ENCODE peak calls at places on chromosomes 7 and 10, in ten cellular contexts. X, T, Z, H, V, Q, R, F, M and L are unnamed samples. For H3K4me1, the result is how much of the 10 kb centered on the place peaks cover.

GRCh38 chr10:86263907-86264306 is 102.7 kb downstream of the GRID1 start:
- DNase-seq in X (peak), T (no peak), Z (no peak), H (no peak), V (no peak), Q (no peak), R (no peak), F (no peak), M (peak), L (no peak)

GRCh38 chr7:152313217-152313616 is 122.6 kb downstream of the KMT2C start:
- DNase-seq in X (no peak), T (no peak), Z (no peak), H (no peak), V (no peak), Q (no peak), R (no peak), F (no peak), M (no peak), L (no peak)

GRCh38 chr10:132301371-132302330 is 6.1 kb downstream of the STK32C start:
- DNase-seq in X (no peak), T (no peak), Z (no peak), H (no peak), V (no peak), Q (no peak), R (no peak), F (no peak), M (peak), L (peak)

GRCh38 chr7:92550194-92550593 is 21.6 kb downstream of the RBM48 start:
- DNase-seq in X (no peak), T (no peak), Z (no peak), H (no peak), V (no peak), Q (no peak), R (no peak), F (no peak), M (no peak), L (no peak)

GRCh38 chr7:82975811-82976468 is 186.7 kb downstream of the PCLO start:
- DNase-seq in X (no peak), T (no peak), Z (no peak), H (peak), V (no peak), Q (no peak), R (no peak), F (no peak), M (no peak), L (no peak)

GRCh38 chr7:134618756-134619530 is 27.7 kb upstream of the BPGM start:
- DNase-seq in X (no peak), T (no peak), Z (no peak), H (peak), V (no peak), Q (no peak), R (no peak), F (no peak), M (no peak), L (no peak)

GRCh38 chr7:2953099-2953498 is 90.6 kb downstream of the CARD11 start:
- DNase-seq in X (no peak), T (no peak), Z (no peak), H (peak), V (no peak), Q (no peak), R (no peak), F (no peak), M (peak), L (no peak)

GRCh38 chr10:131849591-131850489 is 51.0 kb upstream of the PPP2R2D start:
- DNase-seq in X (peak), T (no peak), Z (peak), H (no peak), V (no peak), Q (no peak), R (no peak), F (no peak), M (peak), L (peak)

GRCh38 chr7:12814107-12814506 is 126.7 kb downstream of the ARL4A start:
- DNase-seq in X (no peak), T (no peak), Z (no peak), H (peak), V (no peak), Q (no peak), R (no peak), F (no peak), M (no peak), L (no peak)

GRCh38 chr7:44388089-44388970 is 62.9 kb upstream of the CAMK2B start:
- DNase-seq in X (peak), T (no peak), Z (no peak), H (no peak), V (no peak), Q (no peak), R (peak), F (no peak), M (peak), L (no peak)

GRCh38 chr7:74355091-74355490 is 65.9 kb downstream of the CLIP2 start:
- DNase-seq in X (no peak), T (no peak), Z (no peak), H (peak), V (peak), Q (no peak), R (peak), F (peak), M (no peak), L (no peak)

GRCh38 chr7:107971613-107972012 is 31.3 kb downstream of the LAMB1 start:
- DNase-seq in X (no peak), T (peak), Z (no peak), H (peak), V (no peak), Q (no peak), R (no peak), F (no peak), M (no peak), L (no peak)

GRCh38 chr7:107972075-107972482 is 30.9 kb downstream of the LAMB1 start:
- DNase-seq in X (no peak), T (no peak), Z (no peak), H (no peak), V (no peak), Q (no peak), R (peak), F (peak), M (no peak), L (no peak)

GRCh38 chr7:107972986-107973385 is 30.0 kb downstream of the LAMB1 start:
- DNase-seq in X (no peak), T (no peak), Z (no peak), H (peak), V (no peak), Q (no peak), R (no peak), F (no peak), M (no peak), L (no peak)

GRCh38 chr7:107969856-107970255 is 33.1 kb downstream of the LAMB1 start:
- DNase-seq in X (no peak), T (no peak), Z (no peak), H (no peak), V (no peak), Q (no peak), R (no peak), F (no peak), M (no peak), L (no peak)

DNA sequence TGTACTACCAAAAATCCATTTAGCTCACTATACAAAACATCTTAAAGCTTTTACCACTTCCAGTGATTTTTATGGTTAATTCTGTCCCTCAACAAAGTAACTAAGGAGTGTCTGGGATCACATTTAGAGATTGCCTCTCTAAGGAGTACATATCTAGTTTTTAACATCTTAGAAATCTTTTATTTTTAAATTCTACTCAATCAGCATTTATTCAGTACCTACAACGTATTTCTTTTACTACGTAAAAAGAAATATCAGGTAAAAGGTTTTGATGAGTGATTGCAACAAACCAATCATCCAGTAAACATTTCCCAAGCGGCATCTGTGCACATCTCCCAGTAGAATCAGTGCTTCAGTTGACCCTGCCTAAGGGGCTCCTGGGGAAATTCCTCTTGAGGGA is 31.9 kb downstream of the LAMB1 start:
- DNase-seq in X (no peak), T (no peak), Z (no peak), H (no peak), V (no peak), Q (no peak), R (no peak), F (no peak), M (no peak), L (no peak)
- H3K4me1 ChIP-seq in X (under half), T (under half), Z (under half), H (under half), V (under half), Q (under half), R (under half), F (half or more), M (under half), L (under half)

GRCh38 chr7:143292873-143293272 is 4.7 kb downstream of the CASP2 start:
- DNase-seq in X (no peak), T (no peak), Z (no peak), H (no peak), V (no peak), Q (no peak), R (no peak), F (no peak), M (no peak), L (no peak)
- H3K4me1 ChIP-seq in X (under half), T (under half), Z (under half), H (under half), V (under half), Q (under half), R (under half), F (under half), M (under half), L (under half)

GRCh38 chr10:77417806-77418205 is 219.8 kb downstream of the KCNMA1 start:
- DNase-seq in X (no peak), T (no peak), Z (no peak), H (no peak), V (no peak), Q (no peak), R (no peak), F (no peak), M (peak), L (no peak)
- H3K4me1 ChIP-seq in X (under half), T (under half), Z (under half), H (under half), V (under half), Q (under half), R (half or more), F (under half), M (half or more), L (under half)

GRCh38 chr7:101869026-101869900 is 51.8 kb downstream of the CUX1 start:
- DNase-seq in X (peak), T (no peak), Z (no peak), H (no peak), V (no peak), Q (no peak), R (no peak), F (no peak), M (no peak), L (no peak)

GRCh38 chr7:101867265-101867664 is 49.8 kb downstream of the CUX1 start:
- DNase-seq in X (no peak), T (no peak), Z (no peak), H (no peak), V (no peak), Q (no peak), R (no peak), F (no peak), M (no peak), L (no peak)

GRCh38 chr7:101866328-101866727 is 48.9 kb downstream of the CUX1 start:
- DNase-seq in X (no peak), T (no peak), Z (no peak), H (no peak), V (no peak), Q (no peak), R (no peak), F (no peak), M (no peak), L (no peak)

GRCh38 chr7:101869901-101870290 is 52.5 kb downstream of the CUX1 start:
- DNase-seq in X (no peak), T (no peak), Z (no peak), H (no peak), V (no peak), Q (no peak), R (no peak), F (no peak), M (no peak), L (no peak)

DNA sequence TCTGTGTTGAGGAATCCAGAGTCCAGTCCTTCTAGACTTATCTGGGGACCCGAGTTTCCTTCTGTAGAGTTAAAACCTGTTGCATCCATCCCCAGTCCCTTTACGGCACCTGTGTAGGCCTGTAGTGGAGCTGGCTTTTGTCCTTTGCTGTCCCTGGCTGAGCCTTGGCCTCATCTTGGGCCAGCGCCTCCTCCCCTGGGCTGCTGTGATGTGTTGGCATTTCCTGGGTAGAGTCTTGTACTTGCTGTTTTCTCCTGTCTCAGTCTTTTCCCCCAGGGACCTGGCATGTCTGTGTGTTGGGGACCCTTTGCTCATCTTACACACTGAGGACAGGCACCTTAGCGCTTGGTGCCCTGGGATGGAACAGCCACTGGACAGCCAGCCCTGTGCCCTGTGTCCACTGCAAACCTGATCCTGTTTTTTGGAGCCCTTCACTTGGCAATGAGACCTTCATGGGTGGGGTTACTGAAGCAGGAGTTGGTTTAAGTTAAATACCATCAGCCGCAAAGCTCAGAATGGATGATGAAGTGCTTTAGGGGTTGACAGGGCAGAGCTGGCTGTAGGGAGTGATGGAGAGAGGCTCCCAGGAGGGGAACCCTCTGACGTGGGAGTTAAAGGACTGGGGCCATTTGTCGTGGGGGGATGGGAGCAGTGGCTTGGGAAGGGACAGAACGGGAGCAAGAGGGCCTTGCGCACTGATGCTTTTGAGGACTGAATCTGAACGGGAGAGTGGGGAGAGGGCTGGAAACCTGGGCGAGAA is 50.9 kb downstream of the CUX1 start:
- DNase-seq in X (no peak), T (no peak), Z (no peak), H (no peak), V (no peak), Q (no peak), R (no peak), F (no peak), M (no peak), L (no peak)
- H3K4me1 ChIP-seq in X (under half), T (under half), Z (under half), H (under half), V (under half), Q (under half), R (under half), F (half or more), M (under half), L (under half)

DNA sequence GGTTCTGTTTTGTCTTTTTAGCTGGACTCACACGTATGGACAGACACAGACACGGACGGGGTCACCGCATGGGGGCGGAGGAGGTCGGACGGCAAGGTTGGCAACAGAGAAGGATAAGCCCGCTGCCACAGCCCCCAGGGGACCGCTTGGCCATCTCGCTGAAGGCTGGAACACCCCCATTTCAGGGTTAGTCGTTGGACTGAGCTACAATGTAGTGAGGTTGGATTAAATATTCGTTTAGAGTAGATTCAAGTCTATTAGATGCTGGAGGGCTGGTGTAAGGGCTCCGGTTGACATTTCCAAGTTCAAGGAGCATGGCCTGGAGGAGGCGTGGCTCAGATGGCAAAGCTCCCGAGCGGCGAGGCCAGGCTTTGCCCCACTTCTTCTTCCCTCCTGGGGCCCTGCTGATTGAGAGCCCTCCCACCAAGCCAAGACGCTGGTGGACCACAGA is 35.2 kb downstream of the PPIF start:
- DNase-seq in X (peak), T (peak), Z (peak), H (no peak), V (no peak), Q (no peak), R (peak), F (no peak), M (peak), L (peak)
- H3K4me1 ChIP-seq in X (under half), T (under half), Z (under half), H (under half), V (under half), Q (under half), R (under half), F (under half), M (under half), L (under half)

DNA sequence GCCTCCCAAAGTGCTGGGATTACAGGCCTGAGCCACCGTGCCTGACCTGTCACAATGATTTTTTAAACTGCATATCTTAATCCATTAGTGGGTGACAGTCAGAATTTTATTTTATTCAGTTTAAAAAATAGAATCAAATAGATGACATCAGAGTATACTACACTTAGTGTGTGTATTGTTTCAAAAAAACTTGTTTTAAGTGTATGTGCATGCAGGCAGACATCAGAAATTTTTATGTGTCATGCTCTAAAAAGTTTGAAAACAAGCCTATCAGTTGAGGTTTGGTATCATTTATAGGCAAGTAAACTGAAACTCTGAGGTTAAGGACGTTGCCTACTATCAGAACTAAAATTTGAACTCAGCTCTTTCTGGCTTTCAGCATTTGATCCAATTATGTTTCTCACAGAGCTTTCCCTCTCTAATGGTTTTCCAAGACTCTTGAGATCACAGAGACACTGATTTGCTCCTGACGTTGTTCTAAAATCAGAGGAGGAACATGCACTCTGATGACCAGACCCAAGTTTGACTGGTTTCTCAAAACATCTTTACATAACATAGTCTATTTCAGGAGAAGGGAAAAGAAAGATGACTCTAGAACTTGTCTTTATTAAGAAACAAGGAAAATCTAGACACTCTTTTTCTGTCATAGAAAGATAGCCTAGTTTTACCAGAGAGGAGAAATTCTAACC is 188.6 kb downstream of the AUTS2 start:
- DNase-seq in X (no peak), T (no peak), Z (no peak), H (no peak), V (no peak), Q (no peak), R (no peak), F (no peak), M (no peak), L (no peak)
- H3K4me1 ChIP-seq in X (under half), T (under half), Z (under half), H (under half), V (under half), Q (under half), R (under half), F (under half), M (under half), L (under half)

GRCh38 chr7:24827027-24827426 is 69.8 kb upstream of the GSDME start:
- DNase-seq in X (no peak), T (no peak), Z (no peak), H (peak), V (no peak), Q (no peak), R (no peak), F (no peak), M (no peak), L (no peak)
- H3K4me1 ChIP-seq in X (under half), T (under half), Z (under half), H (half or more), V (under half), Q (under half), R (under half), F (under half), M (under half), L (under half)

GRCh38 chr7:115462301-115463015 is 540.6 kb downstream of the MDFIC start:
- DNase-seq in X (no peak), T (no peak), Z (no peak), H (no peak), V (no peak), Q (no peak), R (no peak), F (no peak), M (no peak), L (no peak)
- H3K4me1 ChIP-seq in X (under half), T (under half), Z (under half), H (under half), V (under half), Q (under half), R (under half), F (under half), M (under half), L (under half)